ENCODE peak calls at places on chromosomes 4 and X, in six cellular contexts. N, W, R, G, S and A are unnamed samples.

GRCh38 chr4:156252300-156253016 is 298.8 kb upstream of the CTSO start:
- DNase-seq in R (no peak), W (no peak), G (no peak), S (no peak), N (no peak), A (no peak)

GRCh38 chr4:79623125-79623905 is 215.3 kb upstream of the GK2 start:
- DNase-seq in N (peak), W (no peak), G (no peak), R (no peak), S (no peak), A (no peak)

GRCh38 chrX:100089724-100090123 is 320.3 kb downstream of the PCDH19 start:
- DNase-seq in N (no peak), S (no peak), W (no peak), R (no peak), G (no peak), A (no peak)

GRCh38 chrX:137545711-137546651 is 19.9 kb upstream of the ZIC3 start:
- DNase-seq in S (no peak), R (no peak), G (no peak), N (no peak), W (no peak), A (no peak)

GRCh38 chr4:140152760-140153418 is 1.1 kb downstream of the MAML3 start:
- DNase-seq in W (peak), N (peak), R (peak), G (no peak), S (peak), A (no peak)

GRCh38 chrX:84219551-84219950 is 31.6 kb upstream of the RPS6KA6 start:
- DNase-seq in S (peak), G (no peak), W (no peak), R (no peak), N (no peak), A (no peak)

GRCh38 chr4:124980276-124980752 is 267.8 kb upstream of the ANKRD50 start:
- DNase-seq in W (no peak), N (no peak), R (peak), S (peak), G (no peak), A (no peak)

GRCh38 chr4:82437285-82438005 is 7.1 kb downstream of the ENOPH1 start:
- DNase-seq in G (no peak), N (no peak), R (no peak), S (peak), W (no peak), A (peak)

GRCh38 chrX:139204903-139205667 is 325.5 kb upstream of the F9 start:
- DNase-seq in N (peak), S (peak), G (no peak), W (no peak), R (no peak), A (peak)

GRCh38 chr4:76950846-76951321 is 1.3 kb downstream of the SEPTIN11 start:
- DNase-seq in N (peak), R (peak), G (no peak), W (no peak), S (peak), A (peak)